ENCODE peak calls at places on chromosomes 4 and X, in nine cellular contexts. J is CD8-positive, alpha-beta T cell; Y is mammary epithelial cell; C is cardiac fibroblast; S is WERI-Rb-1; F is SK-N-SH; Z is lower leg skin; K is cardiac muscle cell; I is HL-60. U is an unnamed sample.

GRCh38 chr4:13476915-13477314 is 7.2 kb downstream of the RAB28 start:
- DNase-seq in K (peak; percentile 66), I (no peak), Z (no peak), F (no peak), Y (peak; percentile 35), S (no peak), J (no peak), C (peak; percentile 64), U (no peak)

GRCh38 chr4:140083320-140083719 is 70.7 kb downstream of the MAML3 start:
- DNase-seq in J (no peak), S (no peak), Y (no peak), Z (no peak), I (no peak), F (no peak), C (no peak), K (no peak), U (no peak)

GRCh38 chr4:61336911-61337310 is 136.8 kb downstream of the ADGRL3 start:
- DNase-seq in F (no peak), C (no peak), J (no peak), S (no peak), Z (no peak), I (no peak), Y (no peak), K (no peak), U (peak; percentile 66)

GRCh38 chrX:97551821-97552220 is 668.1 kb downstream of the RPA4 start:
- DNase-seq in K (no peak), I (no peak), J (no peak), Y (no peak), F (no peak), S (no peak), Z (no peak), C (no peak), U (no peak)

GRCh38 chr4:17515724-17516407 is 901 bp downstream of the CLRN2 start:
- DNase-seq in J (no peak), Z (no peak), F (no peak), I (no peak), C (no peak), K (no peak), Y (no peak), S (no peak), U (no peak)

GRCh38 chr4:148787831-148788477 is 345.7 kb upstream of the NR3C2 start:
- DNase-seq in K (no peak), I (no peak), Z (no peak), Y (peak; percentile 68), C (peak; percentile 37), S (no peak), F (no peak), J (no peak), U (no peak)

GRCh38 chr4:112119358-112119783 is 25.9 kb upstream of the FAM241A start:
- DNase-seq in S (no peak), C (no peak), Y (no peak), F (no peak), K (no peak), I (no peak), Z (no peak), J (no peak), U (no peak)

GRCh38 chr4:86965019-86965976 is 30.5 kb downstream of the AFF1 start:
- DNase-seq in S (no peak), J (no peak), F (no peak), Z (no peak), I (no peak), C (no peak), Y (no peak), K (no peak), U (no peak)

GRCh38 chr4:154466336-154466735 is 25.3 kb downstream of the DCHS2 start:
- DNase-seq in C (no peak), Y (no peak), F (no peak), J (no peak), S (no peak), Z (no peak), I (no peak), K (no peak), U (no peak)

GRCh38 chr4:168884251-168885124 is 125.6 kb downstream of the CBR4 start:
- DNase-seq in J (no peak), S (no peak), F (no peak), Z (no peak), Y (no peak), K (no peak), C (no peak), I (no peak), U (no peak)

GRCh38 chrX:24838624-24839023 is 144.9 kb downstream of the POLA1 start:
- DNase-seq in S (no peak), K (peak; percentile 43), J (no peak), Z (no peak), C (peak; percentile 49), I (no peak), F (peak; percentile 7), Y (peak; percentile 6), U (peak; percentile 12)

GRCh38 chr4:17491196-17491595 is 20.7 kb downstream of the QDPR start:
- DNase-seq in I (no peak), Y (no peak), F (peak; percentile 81), K (no peak), Z (peak; percentile 37), J (no peak), C (no peak), S (no peak), U (no peak)

GRCh38 chr4:16176621-16177020 is 49.6 kb downstream of the TAPT1 start:
- DNase-seq in F (no peak), J (no peak), Z (no peak), I (no peak), Y (no peak), K (no peak), C (no peak), S (peak; percentile 33), U (no peak)

GRCh38 chrX:64975989-64976672 is at the start of gene ZC4H2:
- DNase-seq in S (peak; percentile 68), J (peak; percentile 38), Y (peak; percentile 69), F (peak; percentile 75), C (peak; percentile 83), K (peak; percentile 83), I (peak; percentile 27), Z (peak; percentile 91), U (peak; percentile 73)

GRCh38 chr4:32776435-32777203 is 2056.4 kb downstream of the PCDH7 start:
- DNase-seq in S (no peak), K (no peak), C (no peak), F (no peak), I (no peak), Y (no peak), J (no peak), Z (no peak), U (no peak)
- TF ChIP-seq CTCF in S (no peak), K (no peak), C (no peak), F (no peak), I (no peak), Y (no peak), J (no peak), Z (no peak), U (no peak)

GRCh38 chrX:38458071-38458470 is 103.3 kb upstream of the TSPAN7 start:
- DNase-seq in Z (no peak), S (no peak), J (no peak), K (peak; percentile 1), I (no peak), F (no peak), C (no peak), Y (no peak), U (no peak)

DNA sequence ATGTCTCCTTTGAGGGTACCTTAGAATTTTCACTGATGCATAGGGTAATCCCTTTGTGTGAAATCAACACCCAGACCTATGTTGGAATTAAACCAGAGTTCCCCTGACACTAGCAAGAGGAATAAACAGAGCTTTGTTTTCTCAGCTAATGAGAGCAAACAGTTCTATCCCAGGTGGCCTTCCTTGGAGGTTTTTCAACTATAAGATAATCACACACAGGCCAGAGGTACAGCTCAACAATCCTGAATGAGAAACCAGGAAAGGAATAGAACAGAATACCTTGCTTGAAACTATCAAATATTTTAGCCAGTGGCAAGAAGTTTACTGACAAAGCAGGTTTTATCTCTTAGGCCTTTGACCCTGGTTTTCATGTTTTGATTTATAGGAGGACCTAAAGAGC is 100.2 kb downstream of the OTC start:
- DNase-seq in I (no peak), K (no peak), Y (no peak), S (no peak), C (no peak), Z (no peak), F (no peak), J (no peak), U (no peak)
- TF ChIP-seq CTCF in I (no peak), K (no peak), Y (no peak), S (no peak), C (no peak), Z (no peak), F (no peak), J (no peak), U (no peak)

DNA sequence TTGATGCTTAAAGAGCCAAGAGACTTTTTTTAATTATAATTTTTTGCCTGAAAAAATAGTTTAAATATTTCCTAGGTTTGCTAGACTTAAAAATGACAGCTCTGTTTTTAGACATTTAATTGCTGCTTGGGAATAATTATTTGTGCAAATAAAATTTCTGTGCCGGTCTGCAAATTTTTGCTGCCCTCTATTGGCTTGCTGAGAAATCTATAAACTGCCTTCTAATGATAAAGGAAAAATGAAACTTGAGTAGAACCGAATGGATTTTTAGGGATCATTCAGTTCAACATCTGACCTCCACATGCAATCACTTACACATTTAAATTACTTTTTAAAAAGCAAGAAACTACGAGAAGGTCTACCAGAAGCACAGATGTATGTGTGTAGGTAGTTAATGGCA is 434.0 kb downstream of the FAM133A start:
- DNase-seq in S (no peak), K (no peak), Z (no peak), C (no peak), J (no peak), F (no peak), I (no peak), Y (no peak), U (no peak)
- TF ChIP-seq CTCF in S (no peak), K (no peak), Z (no peak), C (no peak), J (no peak), F (peak; percentile 59), I (no peak), Y (peak; percentile 23), U (no peak)

DNA sequence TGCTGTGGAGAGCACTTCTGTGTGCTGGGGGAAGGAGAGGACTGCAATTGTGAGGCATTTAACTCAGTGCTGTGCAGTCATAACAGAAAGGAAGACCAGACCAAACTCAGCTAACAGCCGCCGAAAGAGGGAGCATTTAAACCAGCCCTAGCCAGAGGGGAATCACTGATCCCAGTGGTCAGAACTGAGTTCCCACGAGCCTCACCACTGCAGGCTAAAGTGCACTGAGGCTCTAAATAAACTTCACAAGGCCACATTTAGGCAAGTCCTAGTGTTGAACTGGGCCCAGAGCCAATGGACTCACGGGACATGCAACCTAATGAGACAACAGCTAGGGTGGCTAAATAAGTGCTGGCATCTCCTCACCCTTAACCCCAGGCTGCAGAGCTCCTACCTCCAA is 20.4 kb downstream of the IQCM start:
- DNase-seq in J (no peak), Y (no peak), S (no peak), Z (no peak), K (no peak), F (no peak), C (no peak), I (no peak), U (no peak)
- TF ChIP-seq CTCF in J (no peak), Y (no peak), S (no peak), Z (no peak), K (no peak), F (no peak), C (no peak), I (no peak), U (no peak)

U was measured in Calu3.